ENCODE peak calls at places on chromosomes 1 and 21, in nine cellular contexts. One of them, this sample, is unnamed.

GRCh38 chr1:16109571-16109970 is 36.1 kb upstream of the FAM131C start:
- DNase-seq in hepatic stellate cell: no peak
- DNase-seq in mucosa of gallbladder: no peak
- DNase-seq in naive thymus-derived CD4-positive, alpha-beta T cell: no peak
- DNase-seq in nephron progenitor cell: no peak
- DNase-seq in activated CD8-positive, alpha-beta memory T cell treated with anti-CD3 and anti-CD28 coated beads, Interleukin-2, amount 50 U/mL, for 4 hours: no peak
- DNase-seq in GM23338: no peak
- DNase-seq in activated CD4-positive, CD25-positive, alpha-beta regulatory T cell: no peak
- DNase-seq in NCI-H2107: no peak
- DNase-seq in this sample: peak

GRCh38 chr1:91783423-91784162 is 102.4 kb downstream of the TGFBR3 start:
- DNase-seq in activated CD8-positive, alpha-beta memory T cell treated with anti-CD3 and anti-CD28 coated beads, Interleukin-2, amount 50 U/mL, for 4 hours: no peak
- DNase-seq in NCI-H2107: no peak
- DNase-seq in GM23338: no peak
- DNase-seq in nephron progenitor cell: no peak
- DNase-seq in naive thymus-derived CD4-positive, alpha-beta T cell: no peak
- DNase-seq in hepatic stellate cell: no peak
- DNase-seq in mucosa of gallbladder: no peak
- DNase-seq in activated CD4-positive, CD25-positive, alpha-beta regulatory T cell: no peak
- DNase-seq in this sample: peak

GRCh38 chr1:200896571-200897187 is 2.0 kb downstream of the INAVA start:
- DNase-seq in activated CD4-positive, CD25-positive, alpha-beta regulatory T cell: no peak
- DNase-seq in mucosa of gallbladder: peak
- DNase-seq in activated CD8-positive, alpha-beta memory T cell treated with anti-CD3 and anti-CD28 coated beads, Interleukin-2, amount 50 U/mL, for 4 hours: no peak
- DNase-seq in hepatic stellate cell: no peak
- DNase-seq in GM23338: peak
- DNase-seq in NCI-H2107: no peak
- DNase-seq in naive thymus-derived CD4-positive, alpha-beta T cell: no peak
- DNase-seq in nephron progenitor cell: no peak
- DNase-seq in this sample: no peak

GRCh38 chr1:19636065-19636464 is 8.0 kb upstream of the NBL1 start:
- DNase-seq in activated CD4-positive, CD25-positive, alpha-beta regulatory T cell: no peak
- DNase-seq in hepatic stellate cell: no peak
- DNase-seq in activated CD8-positive, alpha-beta memory T cell treated with anti-CD3 and anti-CD28 coated beads, Interleukin-2, amount 50 U/mL, for 4 hours: no peak
- DNase-seq in naive thymus-derived CD4-positive, alpha-beta T cell: no peak
- DNase-seq in nephron progenitor cell: no peak
- DNase-seq in GM23338: no peak
- DNase-seq in NCI-H2107: no peak
- DNase-seq in mucosa of gallbladder: no peak
- DNase-seq in this sample: no peak

GRCh38 chr1:8941906-8942305 is 3.8 kb upstream of the CA6 start:
- DNase-seq in hepatic stellate cell: peak
- DNase-seq in mucosa of gallbladder: no peak
- DNase-seq in GM23338: no peak
- DNase-seq in naive thymus-derived CD4-positive, alpha-beta T cell: no peak
- DNase-seq in NCI-H2107: no peak
- DNase-seq in activated CD8-positive, alpha-beta memory T cell treated with anti-CD3 and anti-CD28 coated beads, Interleukin-2, amount 50 U/mL, for 4 hours: no peak
- DNase-seq in activated CD4-positive, CD25-positive, alpha-beta regulatory T cell: no peak
- DNase-seq in nephron progenitor cell: no peak
- DNase-seq in this sample: peak

GRCh38 chr1:162055062-162055461 is 14.4 kb upstream of the NOS1AP start:
- DNase-seq in NCI-H2107: no peak
- DNase-seq in nephron progenitor cell: no peak
- DNase-seq in mucosa of gallbladder: no peak
- DNase-seq in activated CD8-positive, alpha-beta memory T cell treated with anti-CD3 and anti-CD28 coated beads, Interleukin-2, amount 50 U/mL, for 4 hours: no peak
- DNase-seq in hepatic stellate cell: peak
- DNase-seq in naive thymus-derived CD4-positive, alpha-beta T cell: no peak
- DNase-seq in activated CD4-positive, CD25-positive, alpha-beta regulatory T cell: no peak
- DNase-seq in GM23338: no peak
- DNase-seq in this sample: peak

GRCh38 chr1:24929876-24930702 is at the start of gene RUNX3:
- DNase-seq in naive thymus-derived CD4-positive, alpha-beta T cell: peak
- DNase-seq in NCI-H2107: no peak
- DNase-seq in activated CD8-positive, alpha-beta memory T cell treated with anti-CD3 and anti-CD28 coated beads, Interleukin-2, amount 50 U/mL, for 4 hours: peak
- DNase-seq in activated CD4-positive, CD25-positive, alpha-beta regulatory T cell: peak
- DNase-seq in hepatic stellate cell: no peak
- DNase-seq in mucosa of gallbladder: peak
- DNase-seq in nephron progenitor cell: peak
- DNase-seq in GM23338: peak
- DNase-seq in this sample: peak

GRCh38 chr1:172321429-172321828 is 99.1 kb upstream of the C1orf105 start:
- DNase-seq in GM23338: no peak
- DNase-seq in NCI-H2107: no peak
- DNase-seq in hepatic stellate cell: no peak
- DNase-seq in nephron progenitor cell: no peak
- DNase-seq in activated CD4-positive, CD25-positive, alpha-beta regulatory T cell: no peak
- DNase-seq in activated CD8-positive, alpha-beta memory T cell treated with anti-CD3 and anti-CD28 coated beads, Interleukin-2, amount 50 U/mL, for 4 hours: no peak
- DNase-seq in naive thymus-derived CD4-positive, alpha-beta T cell: no peak
- DNase-seq in mucosa of gallbladder: no peak
- DNase-seq in this sample: peak

GRCh38 chr1:9319789-9320519 is 27.3 kb downstream of the SPSB1 start:
- DNase-seq in activated CD4-positive, CD25-positive, alpha-beta regulatory T cell: no peak
- DNase-seq in nephron progenitor cell: no peak
- DNase-seq in mucosa of gallbladder: no peak
- DNase-seq in activated CD8-positive, alpha-beta memory T cell treated with anti-CD3 and anti-CD28 coated beads, Interleukin-2, amount 50 U/mL, for 4 hours: no peak
- DNase-seq in GM23338: peak
- DNase-seq in NCI-H2107: no peak
- DNase-seq in hepatic stellate cell: no peak
- DNase-seq in naive thymus-derived CD4-positive, alpha-beta T cell: no peak
- DNase-seq in this sample: no peak

GRCh38 chr1:53270873-53271272 is 32.6 kb upstream of the MAGOH start:
- DNase-seq in naive thymus-derived CD4-positive, alpha-beta T cell: no peak
- DNase-seq in NCI-H2107: no peak
- DNase-seq in GM23338: no peak
- DNase-seq in activated CD8-positive, alpha-beta memory T cell treated with anti-CD3 and anti-CD28 coated beads, Interleukin-2, amount 50 U/mL, for 4 hours: no peak
- DNase-seq in nephron progenitor cell: no peak
- DNase-seq in hepatic stellate cell: no peak
- DNase-seq in mucosa of gallbladder: no peak
- DNase-seq in activated CD4-positive, CD25-positive, alpha-beta regulatory T cell: no peak
- DNase-seq in this sample: no peak

GRCh38 chr1:15345711-15346355 is 63.9 kb upstream of the EFHD2 start:
- DNase-seq in mucosa of gallbladder: peak
- DNase-seq in GM23338: no peak
- DNase-seq in naive thymus-derived CD4-positive, alpha-beta T cell: no peak
- DNase-seq in activated CD4-positive, CD25-positive, alpha-beta regulatory T cell: peak
- DNase-seq in nephron progenitor cell: no peak
- DNase-seq in NCI-H2107: no peak
- DNase-seq in hepatic stellate cell: no peak
- DNase-seq in activated CD8-positive, alpha-beta memory T cell treated with anti-CD3 and anti-CD28 coated beads, Interleukin-2, amount 50 U/mL, for 4 hours: peak
- DNase-seq in this sample: no peak

GRCh38 chr1:67126111-67126746 is 8.5 kb downstream of the C1orf141 start:
- DNase-seq in NCI-H2107: no peak
- DNase-seq in activated CD8-positive, alpha-beta memory T cell treated with anti-CD3 and anti-CD28 coated beads, Interleukin-2, amount 50 U/mL, for 4 hours: no peak
- DNase-seq in naive thymus-derived CD4-positive, alpha-beta T cell: no peak
- DNase-seq in nephron progenitor cell: no peak
- DNase-seq in activated CD4-positive, CD25-positive, alpha-beta regulatory T cell: no peak
- DNase-seq in GM23338: peak
- DNase-seq in mucosa of gallbladder: no peak
- DNase-seq in hepatic stellate cell: peak
- DNase-seq in this sample: peak

GRCh38 chr1:15187175-15187810 is 33.7 kb downstream of the TMEM51 start:
- DNase-seq in hepatic stellate cell: no peak
- DNase-seq in activated CD8-positive, alpha-beta memory T cell treated with anti-CD3 and anti-CD28 coated beads, Interleukin-2, amount 50 U/mL, for 4 hours: no peak
- DNase-seq in NCI-H2107: no peak
- DNase-seq in nephron progenitor cell: peak
- DNase-seq in mucosa of gallbladder: no peak
- DNase-seq in activated CD4-positive, CD25-positive, alpha-beta regulatory T cell: no peak
- DNase-seq in GM23338: no peak
- DNase-seq in naive thymus-derived CD4-positive, alpha-beta T cell: no peak
- DNase-seq in this sample: no peak

GRCh38 chr1:94092210-94092613 is 28.7 kb downstream of the ABCA4 start:
- DNase-seq in mucosa of gallbladder: peak
- DNase-seq in GM23338: no peak
- DNase-seq in hepatic stellate cell: peak
- DNase-seq in activated CD4-positive, CD25-positive, alpha-beta regulatory T cell: no peak
- DNase-seq in activated CD8-positive, alpha-beta memory T cell treated with anti-CD3 and anti-CD28 coated beads, Interleukin-2, amount 50 U/mL, for 4 hours: no peak
- DNase-seq in naive thymus-derived CD4-positive, alpha-beta T cell: peak
- DNase-seq in nephron progenitor cell: no peak
- DNase-seq in NCI-H2107: no peak
- DNase-seq in this sample: no peak

GRCh38 chr1:65412984-65413375 is 7.5 kb upstream of the LEPR start:
- DNase-seq in nephron progenitor cell: no peak
- DNase-seq in naive thymus-derived CD4-positive, alpha-beta T cell: no peak
- DNase-seq in GM23338: no peak
- DNase-seq in hepatic stellate cell: no peak
- DNase-seq in mucosa of gallbladder: no peak
- DNase-seq in activated CD8-positive, alpha-beta memory T cell treated with anti-CD3 and anti-CD28 coated beads, Interleukin-2, amount 50 U/mL, for 4 hours: no peak
- DNase-seq in NCI-H2107: no peak
- DNase-seq in activated CD4-positive, CD25-positive, alpha-beta regulatory T cell: no peak
- DNase-seq in this sample: peak

GRCh38 chr1:236850077-236850476 is 55.0 kb downstream of the MTR start:
- DNase-seq in activated CD4-positive, CD25-positive, alpha-beta regulatory T cell: no peak
- DNase-seq in naive thymus-derived CD4-positive, alpha-beta T cell: no peak
- DNase-seq in mucosa of gallbladder: no peak
- DNase-seq in nephron progenitor cell: no peak
- DNase-seq in activated CD8-positive, alpha-beta memory T cell treated with anti-CD3 and anti-CD28 coated beads, Interleukin-2, amount 50 U/mL, for 4 hours: no peak
- DNase-seq in NCI-H2107: no peak
- DNase-seq in hepatic stellate cell: no peak
- DNase-seq in GM23338: no peak
- DNase-seq in this sample: no peak

GRCh38 chr1:154553056-154553822 is 5.2 kb downstream of the UBE2Q1 start:
- DNase-seq in mucosa of gallbladder: no peak
- DNase-seq in nephron progenitor cell: no peak
- DNase-seq in GM23338: no peak
- DNase-seq in NCI-H2107: no peak
- DNase-seq in activated CD8-positive, alpha-beta memory T cell treated with anti-CD3 and anti-CD28 coated beads, Interleukin-2, amount 50 U/mL, for 4 hours: no peak
- DNase-seq in hepatic stellate cell: no peak
- DNase-seq in naive thymus-derived CD4-positive, alpha-beta T cell: no peak
- DNase-seq in activated CD4-positive, CD25-positive, alpha-beta regulatory T cell: no peak
- DNase-seq in this sample: peak

GRCh38 chr1:228850141-228851100 is 115.1 kb downstream of the RHOU start:
- DNase-seq in naive thymus-derived CD4-positive, alpha-beta T cell: no peak
- DNase-seq in hepatic stellate cell: no peak
- DNase-seq in GM23338: no peak
- DNase-seq in mucosa of gallbladder: peak
- DNase-seq in activated CD4-positive, CD25-positive, alpha-beta regulatory T cell: no peak
- DNase-seq in NCI-H2107: no peak
- DNase-seq in activated CD8-positive, alpha-beta memory T cell treated with anti-CD3 and anti-CD28 coated beads, Interleukin-2, amount 50 U/mL, for 4 hours: no peak
- DNase-seq in nephron progenitor cell: no peak
- DNase-seq in this sample: no peak

GRCh38 chr1:185823471-185823870 is 89.3 kb downstream of the HMCN1 start:
- DNase-seq in activated CD4-positive, CD25-positive, alpha-beta regulatory T cell: no peak
- DNase-seq in activated CD8-positive, alpha-beta memory T cell treated with anti-CD3 and anti-CD28 coated beads, Interleukin-2, amount 50 U/mL, for 4 hours: no peak
- DNase-seq in NCI-H2107: no peak
- DNase-seq in naive thymus-derived CD4-positive, alpha-beta T cell: no peak
- DNase-seq in hepatic stellate cell: no peak
- DNase-seq in GM23338: no peak
- DNase-seq in nephron progenitor cell: no peak
- DNase-seq in mucosa of gallbladder: no peak
- DNase-seq in this sample: peak

GRCh38 chr1:9061949-9062555 is 7.4 kb downstream of the SLC2A5 start:
- DNase-seq in hepatic stellate cell: no peak
- DNase-seq in mucosa of gallbladder: no peak
- DNase-seq in nephron progenitor cell: no peak
- DNase-seq in activated CD4-positive, CD25-positive, alpha-beta regulatory T cell: no peak
- DNase-seq in GM23338: no peak
- DNase-seq in activated CD8-positive, alpha-beta memory T cell treated with anti-CD3 and anti-CD28 coated beads, Interleukin-2, amount 50 U/mL, for 4 hours: no peak
- DNase-seq in NCI-H2107: no peak
- DNase-seq in naive thymus-derived CD4-positive, alpha-beta T cell: no peak
- DNase-seq in this sample: peak

GRCh38 chr1:55067022-55067781 is 27.9 kb downstream of the PCSK9 start:
- DNase-seq in NCI-H2107: peak
- DNase-seq in nephron progenitor cell: no peak
- DNase-seq in hepatic stellate cell: no peak
- DNase-seq in activated CD8-positive, alpha-beta memory T cell treated with anti-CD3 and anti-CD28 coated beads, Interleukin-2, amount 50 U/mL, for 4 hours: no peak
- DNase-seq in naive thymus-derived CD4-positive, alpha-beta T cell: no peak
- DNase-seq in GM23338: no peak
- DNase-seq in activated CD4-positive, CD25-positive, alpha-beta regulatory T cell: no peak
- DNase-seq in mucosa of gallbladder: no peak
- DNase-seq in this sample: no peak

GRCh38 chr21:45278156-45278911 is 9.4 kb downstream of the POFUT2 start:
- DNase-seq in activated CD4-positive, CD25-positive, alpha-beta regulatory T cell: no peak
- DNase-seq in mucosa of gallbladder: no peak
- DNase-seq in GM23338: no peak
- DNase-seq in activated CD8-positive, alpha-beta memory T cell treated with anti-CD3 and anti-CD28 coated beads, Interleukin-2, amount 50 U/mL, for 4 hours: no peak
- DNase-seq in nephron progenitor cell: no peak
- DNase-seq in hepatic stellate cell: no peak
- DNase-seq in naive thymus-derived CD4-positive, alpha-beta T cell: no peak
- DNase-seq in NCI-H2107: no peak
- DNase-seq in this sample: no peak

GRCh38 chr1:1128454-1129139 is 12.7 kb upstream of the C1orf159 start:
- DNase-seq in hepatic stellate cell: no peak
- DNase-seq in mucosa of gallbladder: peak
- DNase-seq in GM23338: no peak
- DNase-seq in activated CD4-positive, CD25-positive, alpha-beta regulatory T cell: no peak
- DNase-seq in NCI-H2107: no peak
- DNase-seq in nephron progenitor cell: no peak
- DNase-seq in naive thymus-derived CD4-positive, alpha-beta T cell: no peak
- DNase-seq in activated CD8-positive, alpha-beta memory T cell treated with anti-CD3 and anti-CD28 coated beads, Interleukin-2, amount 50 U/mL, for 4 hours: no peak
- DNase-seq in this sample: no peak

This sample was measured in GM23248.